ENCODE peak calls at places on chromosomes 6 and 20, in ten cellular contexts. One of them, this sample, is unnamed.

GRCh38 chr6:90469906-90470305 is 117.0 kb downstream of the MAP3K7 start:
- DNase-seq in breast epithelium: no peak
- DNase-seq in stomach: no peak
- DNase-seq in HL-60: no peak
- DNase-seq in suprapubic skin: no peak
- DNase-seq in HCT116: no peak
- DNase-seq in prostate gland: peak
- DNase-seq in endothelial cell of umbilical vein: no peak
- DNase-seq in GM23338: no peak
- DNase-seq in sigmoid colon: no peak
- DNase-seq in this sample: no peak

GRCh38 chr6:44002591-44003344 is 124.5 kb downstream of the MRPL14 start:
- DNase-seq in HCT116: no peak
- DNase-seq in endothelial cell of umbilical vein: peak
- DNase-seq in breast epithelium: peak
- DNase-seq in prostate gland: peak
- DNase-seq in GM23338: peak
- DNase-seq in HL-60: peak
- DNase-seq in sigmoid colon: no peak
- DNase-seq in stomach: peak
- DNase-seq in suprapubic skin: no peak
- DNase-seq in this sample: peak

GRCh38 chr6:32952817-32953739 is at the start of gene HLA-DMA:
- DNase-seq in suprapubic skin: peak
- DNase-seq in prostate gland: peak
- DNase-seq in HCT116: peak
- DNase-seq in endothelial cell of umbilical vein: peak
- DNase-seq in GM23338: peak
- DNase-seq in stomach: peak
- DNase-seq in HL-60: peak
- DNase-seq in sigmoid colon: peak
- DNase-seq in breast epithelium: peak
- DNase-seq in this sample: peak

GRCh38 chr6:139325003-139325600 is 33.3 kb upstream of the TXLNB start:
- DNase-seq in endothelial cell of umbilical vein: no peak
- DNase-seq in prostate gland: no peak
- DNase-seq in sigmoid colon: no peak
- DNase-seq in stomach: no peak
- DNase-seq in breast epithelium: no peak
- DNase-seq in GM23338: no peak
- DNase-seq in HL-60: peak
- DNase-seq in HCT116: no peak
- DNase-seq in suprapubic skin: no peak
- DNase-seq in this sample: no peak

GRCh38 chr20:7772376-7772775 is 167.9 kb downstream of the HAO1 start:
- DNase-seq in HL-60: no peak
- DNase-seq in GM23338: no peak
- DNase-seq in breast epithelium: no peak
- DNase-seq in suprapubic skin: no peak
- DNase-seq in sigmoid colon: no peak
- DNase-seq in HCT116: no peak
- DNase-seq in stomach: no peak
- DNase-seq in prostate gland: no peak
- DNase-seq in endothelial cell of umbilical vein: peak
- DNase-seq in this sample: no peak

GRCh38 chr6:17705428-17705777 is 1.3 kb downstream of the NUP153 start:
- DNase-seq in HCT116: peak
- DNase-seq in breast epithelium: no peak
- DNase-seq in GM23338: no peak
- DNase-seq in endothelial cell of umbilical vein: peak
- DNase-seq in suprapubic skin: no peak
- DNase-seq in prostate gland: peak
- DNase-seq in HL-60: peak
- DNase-seq in stomach: peak
- DNase-seq in sigmoid colon: peak
- DNase-seq in this sample: no peak

GRCh38 chr6:45697605-45698004 is 318.1 kb downstream of the CLIC5 start:
- DNase-seq in suprapubic skin: no peak
- DNase-seq in breast epithelium: no peak
- DNase-seq in stomach: no peak
- DNase-seq in prostate gland: no peak
- DNase-seq in endothelial cell of umbilical vein: no peak
- DNase-seq in HL-60: peak
- DNase-seq in GM23338: no peak
- DNase-seq in HCT116: peak
- DNase-seq in sigmoid colon: no peak
- DNase-seq in this sample: no peak

GRCh38 chr6:45504947-45505346 is 127.2 kb upstream of the SUPT3H start:
- DNase-seq in breast epithelium: no peak
- DNase-seq in GM23338: peak
- DNase-seq in endothelial cell of umbilical vein: peak
- DNase-seq in stomach: peak
- DNase-seq in HCT116: no peak
- DNase-seq in sigmoid colon: no peak
- DNase-seq in suprapubic skin: no peak
- DNase-seq in prostate gland: peak
- DNase-seq in HL-60: no peak
- DNase-seq in this sample: no peak

GRCh38 chr6:91691449-91691848 is 1104.6 kb upstream of the MAP3K7 start:
- DNase-seq in endothelial cell of umbilical vein: no peak
- DNase-seq in suprapubic skin: no peak
- DNase-seq in breast epithelium: no peak
- DNase-seq in prostate gland: no peak
- DNase-seq in sigmoid colon: no peak
- DNase-seq in HL-60: no peak
- DNase-seq in HCT116: no peak
- DNase-seq in GM23338: no peak
- DNase-seq in stomach: no peak
- DNase-seq in this sample: no peak

GRCh38 chr20:59371429-59371828 is 71.0 kb downstream of the EDN3 start:
- DNase-seq in endothelial cell of umbilical vein: no peak
- DNase-seq in prostate gland: no peak
- DNase-seq in stomach: no peak
- DNase-seq in sigmoid colon: no peak
- DNase-seq in breast epithelium: no peak
- DNase-seq in GM23338: no peak
- DNase-seq in HCT116: no peak
- DNase-seq in HL-60: no peak
- DNase-seq in suprapubic skin: no peak
- DNase-seq in this sample: no peak

GRCh38 chr6:158389188-158389919 is 77.1 kb downstream of the TULP4 start:
- DNase-seq in breast epithelium: no peak
- DNase-seq in GM23338: no peak
- DNase-seq in sigmoid colon: no peak
- DNase-seq in suprapubic skin: no peak
- DNase-seq in endothelial cell of umbilical vein: no peak
- DNase-seq in HL-60: no peak
- DNase-seq in prostate gland: no peak
- DNase-seq in HCT116: no peak
- DNase-seq in stomach: no peak
- DNase-seq in this sample: no peak

GRCh38 chr20:17641993-17642392 is 40.0 kb downstream of the RRBP1 start:
- DNase-seq in GM23338: no peak
- DNase-seq in HCT116: no peak
- DNase-seq in breast epithelium: no peak
- DNase-seq in HL-60: no peak
- DNase-seq in endothelial cell of umbilical vein: no peak
- DNase-seq in stomach: no peak
- DNase-seq in sigmoid colon: no peak
- DNase-seq in suprapubic skin: no peak
- DNase-seq in prostate gland: no peak
- DNase-seq in this sample: no peak

GRCh38 chr6:145632971-145633370 is 102.3 kb downstream of the EPM2A start:
- DNase-seq in HL-60: no peak
- DNase-seq in stomach: no peak
- DNase-seq in suprapubic skin: no peak
- DNase-seq in sigmoid colon: no peak
- DNase-seq in prostate gland: no peak
- DNase-seq in GM23338: no peak
- DNase-seq in breast epithelium: no peak
- DNase-seq in HCT116: no peak
- DNase-seq in endothelial cell of umbilical vein: no peak
- DNase-seq in this sample: no peak

GRCh38 chr6:73081955-73082354 is 143.3 kb downstream of the KHDC1L start:
- DNase-seq in GM23338: peak
- DNase-seq in HCT116: no peak
- DNase-seq in prostate gland: no peak
- DNase-seq in sigmoid colon: no peak
- DNase-seq in stomach: no peak
- DNase-seq in suprapubic skin: no peak
- DNase-seq in breast epithelium: no peak
- DNase-seq in endothelial cell of umbilical vein: no peak
- DNase-seq in HL-60: no peak
- DNase-seq in this sample: no peak

GRCh38 chr6:143399176-143399575 is 51.3 kb downstream of the ADAT2 start:
- DNase-seq in sigmoid colon: no peak
- DNase-seq in HL-60: no peak
- DNase-seq in endothelial cell of umbilical vein: no peak
- DNase-seq in breast epithelium: no peak
- DNase-seq in HCT116: no peak
- DNase-seq in prostate gland: no peak
- DNase-seq in suprapubic skin: no peak
- DNase-seq in stomach: no peak
- DNase-seq in GM23338: peak
- DNase-seq in this sample: no peak

DNA sequence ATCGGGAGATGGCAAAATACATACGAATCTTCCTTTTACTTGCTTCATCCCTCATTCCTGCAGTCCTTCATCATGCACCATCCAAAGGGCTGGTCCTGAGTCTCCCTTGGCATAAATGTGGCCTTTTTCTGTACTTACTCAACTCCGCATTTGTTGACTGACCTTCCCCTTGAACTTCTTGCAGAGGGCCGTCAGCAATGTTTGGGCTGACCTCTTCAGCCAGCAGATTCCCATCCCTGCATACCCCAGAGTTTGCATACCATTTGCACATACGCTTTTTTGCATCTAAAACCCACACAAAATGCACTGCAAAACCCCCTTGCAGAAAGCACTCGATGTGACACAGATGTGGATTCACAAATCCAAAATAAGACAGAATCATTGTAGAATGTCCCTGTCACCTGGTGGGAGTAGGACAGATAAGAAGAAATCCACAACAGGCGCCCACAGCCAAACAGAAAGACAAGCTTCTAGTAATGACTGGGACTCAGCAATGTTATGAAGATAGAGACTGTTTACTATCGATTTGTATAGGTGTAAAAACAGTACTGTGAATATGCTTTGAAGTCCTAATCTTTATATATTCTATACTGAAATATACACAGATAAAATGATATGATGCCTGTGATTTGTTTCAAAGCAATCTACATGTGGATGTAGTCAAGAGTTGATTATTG is 45.8 kb downstream of the TBC1D7 start:
- DNase-seq in GM23338: no peak
- DNase-seq in suprapubic skin: no peak
- DNase-seq in HL-60: no peak
- DNase-seq in sigmoid colon: no peak
- DNase-seq in endothelial cell of umbilical vein: no peak
- DNase-seq in stomach: no peak
- DNase-seq in breast epithelium: no peak
- DNase-seq in prostate gland: no peak
- DNase-seq in HCT116: no peak
- DNase-seq in this sample: no peak
- TF ChIP-seq POLR2AphosphoS5 in GM23338: no peak
- TF ChIP-seq POLR2AphosphoS5 in suprapubic skin: no peak
- TF ChIP-seq POLR2AphosphoS5 in HL-60: no peak
- TF ChIP-seq POLR2AphosphoS5 in sigmoid colon: no peak
- TF ChIP-seq POLR2AphosphoS5 in endothelial cell of umbilical vein: no peak
- TF ChIP-seq POLR2AphosphoS5 in stomach: no peak
- TF ChIP-seq POLR2AphosphoS5 in breast epithelium: no peak
- TF ChIP-seq POLR2AphosphoS5 in prostate gland: no peak
- TF ChIP-seq POLR2AphosphoS5 in HCT116: no peak
- TF ChIP-seq POLR2AphosphoS5 in this sample: no peak

DNA sequence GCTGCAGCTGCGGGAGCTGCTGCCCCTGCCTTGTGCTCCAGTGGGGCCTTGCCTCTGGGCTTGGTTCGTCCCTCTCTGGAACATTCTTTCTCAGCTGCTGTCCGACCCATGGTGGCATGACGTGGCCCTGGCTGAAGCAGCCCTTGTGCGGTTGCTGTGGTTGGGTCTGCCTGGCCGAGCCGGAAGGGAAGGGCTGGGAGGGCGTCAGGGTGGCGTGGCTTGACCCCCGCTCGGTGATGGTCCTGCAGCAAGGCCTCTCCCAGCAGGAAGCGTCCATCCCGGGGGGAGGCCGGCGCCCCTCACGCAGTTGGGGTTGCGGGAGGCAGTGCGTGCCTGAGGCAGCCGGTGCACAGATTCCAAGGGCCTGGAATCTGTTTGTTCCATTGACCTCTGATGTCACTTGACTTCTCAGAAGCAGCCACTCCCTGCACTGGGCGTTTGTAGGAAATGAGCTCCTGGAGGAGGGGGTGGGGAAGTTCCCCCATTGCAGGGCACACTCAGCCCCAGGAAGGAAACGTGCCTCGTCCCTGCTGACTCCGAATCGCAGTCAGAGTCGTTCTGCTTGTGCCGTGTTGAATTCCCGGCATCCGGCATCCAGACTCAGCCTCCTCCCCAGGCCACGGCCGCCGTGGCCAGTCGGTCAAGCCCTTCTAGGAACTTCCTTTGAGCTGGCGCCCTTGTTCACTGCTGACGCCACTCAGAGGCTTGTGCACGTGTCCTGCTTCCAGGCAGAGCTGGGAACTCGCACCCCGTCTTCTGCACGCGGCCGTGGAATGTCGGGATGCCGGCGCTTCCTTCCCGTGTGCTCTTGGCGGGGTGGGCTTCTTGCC is 9.7 kb upstream of the TNFRSF6B start:
- DNase-seq in HCT116: peak
- DNase-seq in suprapubic skin: peak
- DNase-seq in endothelial cell of umbilical vein: peak
- DNase-seq in prostate gland: no peak
- DNase-seq in GM23338: no peak
- DNase-seq in stomach: peak
- DNase-seq in sigmoid colon: peak
- DNase-seq in HL-60: peak
- DNase-seq in breast epithelium: no peak
- DNase-seq in this sample: no peak
- TF ChIP-seq POLR2AphosphoS5 in HCT116: no peak
- TF ChIP-seq POLR2AphosphoS5 in suprapubic skin: peak
- TF ChIP-seq POLR2AphosphoS5 in endothelial cell of umbilical vein: peak
- TF ChIP-seq POLR2AphosphoS5 in prostate gland: peak
- TF ChIP-seq POLR2AphosphoS5 in GM23338: no peak
- TF ChIP-seq POLR2AphosphoS5 in stomach: peak
- TF ChIP-seq POLR2AphosphoS5 in sigmoid colon: peak
- TF ChIP-seq POLR2AphosphoS5 in HL-60: no peak
- TF ChIP-seq POLR2AphosphoS5 in breast epithelium: no peak
- TF ChIP-seq POLR2AphosphoS5 in this sample: no peak

GRCh38 chr6:160960839-160961238 is 30.7 kb upstream of the MAP3K4 start:
- DNase-seq in HCT116: no peak
- DNase-seq in breast epithelium: no peak
- DNase-seq in prostate gland: no peak
- DNase-seq in sigmoid colon: no peak
- DNase-seq in suprapubic skin: no peak
- DNase-seq in HL-60: no peak
- DNase-seq in endothelial cell of umbilical vein: no peak
- DNase-seq in GM23338: no peak
- DNase-seq in stomach: no peak
- DNase-seq in this sample: no peak
- TF ChIP-seq POLR2AphosphoS5 in HCT116: no peak
- TF ChIP-seq POLR2AphosphoS5 in breast epithelium: no peak
- TF ChIP-seq POLR2AphosphoS5 in prostate gland: no peak
- TF ChIP-seq POLR2AphosphoS5 in sigmoid colon: no peak
- TF ChIP-seq POLR2AphosphoS5 in suprapubic skin: no peak
- TF ChIP-seq POLR2AphosphoS5 in HL-60: no peak
- TF ChIP-seq POLR2AphosphoS5 in endothelial cell of umbilical vein: no peak
- TF ChIP-seq POLR2AphosphoS5 in GM23338: no peak
- TF ChIP-seq POLR2AphosphoS5 in stomach: no peak
- TF ChIP-seq POLR2AphosphoS5 in this sample: no peak

GRCh38 chr20:3768342-3769130 is 983 bp upstream of the ADISSP start:
- DNase-seq in sigmoid colon: peak
- DNase-seq in suprapubic skin: no peak
- DNase-seq in HL-60: peak
- DNase-seq in breast epithelium: peak
- DNase-seq in prostate gland: peak
- DNase-seq in GM23338: peak
- DNase-seq in HCT116: peak
- DNase-seq in endothelial cell of umbilical vein: peak
- DNase-seq in stomach: peak
- DNase-seq in this sample: peak
- TF ChIP-seq POLR2AphosphoS5 in sigmoid colon: peak
- TF ChIP-seq POLR2AphosphoS5 in suprapubic skin: no peak
- TF ChIP-seq POLR2AphosphoS5 in HL-60: no peak
- TF ChIP-seq POLR2AphosphoS5 in breast epithelium: no peak
- TF ChIP-seq POLR2AphosphoS5 in prostate gland: no peak
- TF ChIP-seq POLR2AphosphoS5 in GM23338: no peak
- TF ChIP-seq POLR2AphosphoS5 in HCT116: no peak
- TF ChIP-seq POLR2AphosphoS5 in endothelial cell of umbilical vein: peak
- TF ChIP-seq POLR2AphosphoS5 in stomach: peak
- TF ChIP-seq POLR2AphosphoS5 in this sample: no peak